ENCODE peak calls at places on chromosomes 11 and 22, in seven cellular contexts. V, F, A, N, S, J and T are unnamed samples.

GRCh38 chr11:66969584-66970205 is 5.4 kb upstream of the C11orf86 start:
- DNase-seq in V (no peak), F (no peak), A (peak; percentile 99), N (peak; percentile 89), S (no peak), J (no peak), T (no peak)

GRCh38 chr11:43664295-43664694 is 16.2 kb upstream of the HSD17B12 start:
- DNase-seq in V (no peak), F (no peak), A (no peak), N (no peak), S (no peak), J (no peak), T (no peak)

GRCh38 chr11:23723861-23724260 is 773.0 kb upstream of the LUZP2 start:
- DNase-seq in V (no peak), F (no peak), A (no peak), N (no peak), S (no peak), J (no peak), T (no peak)

GRCh38 chr22:25627271-25627848 is 62.9 kb downstream of the GRK3 start:
- DNase-seq in V (no peak), F (no peak), A (no peak), N (peak; percentile 4), S (no peak), J (no peak), T (no peak)

GRCh38 chr11:35418847-35419712 is at the start of gene SLC1A2:
- DNase-seq in V (no peak), F (no peak), A (peak; percentile 36), N (peak; percentile 12), S (no peak), J (no peak), T (no peak)

GRCh38 chr22:47051435-47052175 is 289.2 kb downstream of the TBC1D22A start:
- DNase-seq in V (no peak), F (no peak), A (no peak), N (no peak), S (no peak), J (peak; percentile 47), T (no peak)

GRCh38 chr11:47854667-47855066 is 6.5 kb upstream of the NUP160 start:
- DNase-seq in V (no peak), F (no peak), A (no peak), N (no peak), S (no peak), J (no peak), T (no peak)

GRCh38 chr22:19565921-19566598 is 41.9 kb upstream of the CLDN5 start:
- DNase-seq in V (no peak), F (no peak), A (no peak), N (no peak), S (no peak), J (no peak), T (no peak)

GRCh38 chr11:67045314-67045713 is 11.3 kb upstream of the RHOD start:
- DNase-seq in V (no peak), F (no peak), A (peak; percentile 62), N (peak; percentile 95), S (no peak), J (no peak), T (no peak)

GRCh38 chr22:25403752-25404471 is 160.6 kb upstream of the GRK3 start:
- DNase-seq in V (no peak), F (no peak), A (peak; percentile 83), N (peak; percentile 25), S (no peak), J (no peak), T (no peak)

GRCh38 chr11:129720994-129721393 is 94.7 kb upstream of the TMEM45B start:
- DNase-seq in V (no peak), F (no peak), A (no peak), N (no peak), S (peak; percentile 29), J (no peak), T (no peak)

GRCh38 chr22:44759430-44760310 is 7.3 kb downstream of the ARHGAP8 start:
- DNase-seq in V (no peak), F (no peak), A (no peak), N (no peak), S (no peak), J (peak; percentile 56), T (no peak)

GRCh38 chr11:31509017-31509411 is 408 bp downstream of the IMMP1L start:
- DNase-seq in V (no peak), F (no peak), A (no peak), N (no peak), S (no peak), J (no peak), T (no peak)

GRCh38 chr11:9691865-9692264 is 28.0 kb downstream of the SWAP70 start:
- DNase-seq in V (no peak), F (peak; percentile 56), A (no peak), N (peak; percentile 49), S (no peak), J (no peak), T (no peak)

GRCh38 chr11:63843042-63843441 is 4.1 kb downstream of the MARK2 start:
- DNase-seq in V (no peak), F (no peak), A (peak; percentile 18), N (no peak), S (no peak), J (no peak), T (no peak)

GRCh38 chr11:126176853-126177470 is 34.5 kb downstream of the RPUSD4 start:
- DNase-seq in V (no peak), F (no peak), A (no peak), N (no peak), S (no peak), J (peak; percentile 45), T (no peak)

GRCh38 chr11:129331217-129331616 is 44.4 kb upstream of the BARX2 start:
- DNase-seq in V (no peak), F (no peak), A (peak; percentile 10), N (peak; percentile 39), S (no peak), J (no peak), T (no peak)

GRCh38 chr22:42560781-42561180 is 7.0 kb downstream of the SERHL2 start:
- DNase-seq in V (no peak), F (no peak), A (no peak), N (peak; percentile 5), S (no peak), J (no peak), T (no peak)

GRCh38 chr11:88310246-88310645 is 27.3 kb downstream of the CTSC start:
- DNase-seq in V (no peak), F (no peak), A (peak; percentile 18), N (peak; percentile 31), S (no peak), J (no peak), T (no peak)

GRCh38 chr22:44683237-44683636 is 18.8 kb upstream of the PRR5 start:
- DNase-seq in V (no peak), F (no peak), A (no peak), N (no peak), S (no peak), J (no peak), T (no peak)

DNA sequence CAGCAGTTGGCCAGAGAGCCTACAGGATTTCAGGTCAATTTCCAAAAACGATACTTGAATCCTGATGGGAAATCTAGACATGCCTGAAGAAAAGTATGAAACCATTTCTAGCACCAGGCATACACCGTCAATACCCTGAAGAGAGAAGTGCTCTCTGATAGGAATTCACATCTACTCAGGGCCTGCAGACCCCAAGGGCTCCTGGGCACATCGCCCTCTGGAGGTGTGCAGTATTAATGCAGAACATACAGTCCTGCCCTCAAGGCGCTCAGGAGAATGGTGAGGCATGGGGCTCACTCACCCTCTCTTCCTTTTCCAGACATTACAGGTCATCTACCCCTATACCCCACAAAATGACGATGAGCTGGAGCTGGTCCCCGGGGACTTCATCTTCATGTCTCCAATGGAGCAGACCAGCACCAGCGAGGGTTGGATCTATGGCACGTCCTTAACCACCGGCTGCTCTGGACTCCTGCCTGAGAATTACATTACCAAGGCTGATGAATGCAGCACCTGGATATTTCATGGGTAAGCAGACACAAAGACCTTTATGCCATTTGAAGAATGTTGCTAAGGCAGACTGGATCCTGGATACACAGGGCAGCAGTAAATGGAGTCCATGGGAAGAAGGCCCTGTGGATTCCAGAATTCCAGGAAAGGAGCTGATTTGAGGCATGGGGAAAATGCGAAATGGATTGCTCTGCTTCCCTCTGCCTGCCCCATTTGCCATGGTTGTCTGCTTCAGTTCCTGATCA is 49.3 kb upstream of the CRTAM start:
- DNase-seq in V (no peak), F (no peak), A (no peak), N (no peak), S (peak; percentile 45), J (no peak), T (no peak)
- TF ChIP-seq CTCF in V (no peak), F (peak; percentile 71), A (no peak), N (no peak), S (no peak), J (no peak), T (peak; percentile 36)

GRCh38 chr11:2380396-2380795 is 3.3 kb downstream of the CD81 start:
- DNase-seq in V (no peak), F (no peak), A (no peak), N (no peak), S (no peak), J (no peak), T (no peak)
- H3K4me3 ChIP-seq in V (peak overlapping the region; percentile 99), F (no peak overlapping the region), A (peak overlapping the region; percentile 97), N (no peak overlapping the region), S (peak overlapping the region; percentile 84), J (peak overlapping the region; percentile 86), T (no peak overlapping the region)

GRCh38 chr11:119572481-119573424 is 149.8 kb upstream of the THY1 start:
- DNase-seq in V (no peak), F (no peak), A (no peak), N (no peak), S (no peak), J (no peak), T (no peak)
- TF ChIP-seq CTCF in V (no peak), F (no peak), A (no peak), N (no peak), S (no peak), J (no peak), T (peak; percentile 10)

GRCh38 chr11:12692238-12693074 is 18.2 kb downstream of the TEAD1 start:
- DNase-seq in V (peak; percentile 87), F (peak; percentile 30), A (peak; percentile 90), N (peak; percentile 97), S (peak; percentile 91), J (no peak), T (peak; percentile 83)

GRCh38 chr11:12693485-12694181 is 19.4 kb downstream of the TEAD1 start:
- DNase-seq in V (peak; percentile 64), F (peak; percentile 93), A (peak; percentile 98), N (peak; percentile 99), S (peak; percentile 75), J (no peak), T (peak; percentile 93)

GRCh38 chr11:12691473-12691872 is 17.3 kb downstream of the TEAD1 start:
- DNase-seq in V (no peak), F (no peak), A (no peak), N (peak; percentile 52), S (no peak), J (no peak), T (no peak)

GRCh38 chr11:12694182-12694531 is 19.9 kb downstream of the TEAD1 start:
- DNase-seq in V (peak; percentile 33), F (no peak), A (no peak), N (no peak), S (no peak), J (no peak), T (no peak)

GRCh38 chr11:12693075-12693473 is 18.9 kb downstream of the TEAD1 start:
- DNase-seq in V (no peak), F (peak; percentile 39), A (no peak), N (peak; percentile 83), S (no peak), J (no peak), T (peak; percentile 66)
- H3K4me3 ChIP-seq in V (peak overlapping the region; percentile 40), F (peak overlapping the region; percentile 26), A (peak overlapping the region; percentile 27), N (peak overlapping the region; percentile 14), S (peak overlapping the region; percentile 52), J (no peak overlapping the region), T (peak overlapping the region; percentile 42)